ENCODE peak calls at places on chromosomes 6 and 20, in nine cellular contexts. W is GOT3; T is DMS79 treated with DMSO at 0.1 percent for 48 hours; D is Caki2; E is stimulated activated CD4-positive, alpha-beta T cell treated with anti-CD3 and anti-CD28 coated beads, Interleukin-12 subunit alpha, Interleukin-12 subunit beta, amount 100 ng/mL, for 4 hours; Z is GM13976; Q is activated gamma-delta T cell treated with Interleukin-2 at 50 U/mL for 16 hours; H is pons; A is fibroblast of the conjunctiva. G is an unnamed sample.
A peak's percentile ranks its signal among the peaks of the same experiment; 100 is the strongest.

GRCh38 chr6:161544801-161545490 is 271.1 kb upstream of the AGPAT4 start:
- DNase-seq in T (no peak), D (no peak), Q (no peak), A (no peak), W (no peak), E (no peak), Z (no peak), H (no peak), G (no peak)

GRCh38 chr6:162179196-162179951 is 548.2 kb downstream of the PRKN start:
- DNase-seq in E (no peak), T (no peak), W (no peak), Z (no peak), Q (no peak), A (no peak), D (no peak), H (no peak), G (no peak)

GRCh38 chr6:155523821-155524238 is 68.2 kb upstream of the NOX3 start:
- DNase-seq in Z (no peak), A (no peak), E (no peak), T (no peak), D (no peak), Q (no peak), H (no peak), W (no peak), G (no peak)

GRCh38 chr20:62824476-62825287 is 7.8 kb downstream of the COL9A3 start:
- DNase-seq in H (no peak), Q (no peak), E (peak; percentile 41), A (no peak), W (no peak), Z (peak; percentile 78), D (no peak), T (no peak), G (no peak)

GRCh38 chr6:27814665-27815424 is 97.4 kb downstream of the OR2B2 start:
- DNase-seq in Q (peak; percentile 67), E (peak; percentile 46), A (peak; percentile 97), D (peak; percentile 94), T (no peak), W (peak; percentile 58), H (peak; percentile 81), Z (peak; percentile 83), G (peak; percentile 55)

GRCh38 chr20:10578607-10579006 is 95.2 kb downstream of the JAG1 start:
- DNase-seq in A (no peak), W (no peak), E (no peak), H (no peak), Q (no peak), Z (no peak), T (no peak), D (peak; percentile 76), G (no peak)

GRCh38 chr20:20683481-20683880 is 29.0 kb downstream of the RALGAPA2 start:
- DNase-seq in T (no peak), H (no peak), E (no peak), W (no peak), Q (no peak), A (no peak), Z (no peak), D (no peak), G (no peak)

GRCh38 chr20:46933150-46933549 is 38.5 kb downstream of the EYA2 start:
- DNase-seq in Z (no peak), E (no peak), D (no peak), A (no peak), H (no peak), W (no peak), T (no peak), Q (no peak), G (no peak)

GRCh38 chr6:9611016-9611415 is 803.9 kb downstream of the TFAP2A start:
- DNase-seq in Q (no peak), A (no peak), Z (no peak), D (no peak), E (no peak), T (no peak), W (no peak), H (peak; percentile 43), G (no peak)

GRCh38 chr6:90285611-90286381 is 10.8 kb downstream of the BACH2 start:
- DNase-seq in Z (peak; percentile 12), W (peak; percentile 16), T (peak; percentile 86), A (peak; percentile 80), E (no peak), D (peak; percentile 85), Q (peak; percentile 32), H (peak; percentile 91), G (peak; percentile 47)

GRCh38 chr20:41052742-41053419 is 24.3 kb downstream of the TOP1 start:
- DNase-seq in H (no peak), W (no peak), T (no peak), E (no peak), Q (no peak), Z (no peak), D (no peak), A (peak; percentile 80), G (no peak)

GRCh38 chr20:41697861-41698559 is 79.8 kb upstream of the CHD6 start:
- DNase-seq in D (peak; percentile 45), H (peak; percentile 44), A (no peak), E (no peak), W (no peak), Q (peak; percentile 5), Z (peak; percentile 45), T (peak; percentile 26), G (no peak)

GRCh38 chr6:152815230-152815922 is 64.8 kb downstream of the VIP start:
- DNase-seq in D (no peak), T (no peak), Q (no peak), W (no peak), H (no peak), A (no peak), Z (no peak), E (no peak), G (no peak)

GRCh38 chr20:62409935-62410741 is 3.1 kb upstream of the CABLES2 start:
- DNase-seq in T (peak; percentile 91), D (peak; percentile 62), Z (peak; percentile 78), A (no peak), Q (peak; percentile 22), H (no peak), E (no peak), W (no peak), G (no peak)

GRCh38 chr6:18308070-18308735 is 43.9 kb upstream of the DEK start:
- DNase-seq in W (no peak), T (no peak), E (no peak), Z (no peak), A (no peak), Q (no peak), D (no peak), H (no peak), G (no peak)

GRCh38 chr20:35048739-35049138 is 43.9 kb downstream of the TRPC4AP start:
- DNase-seq in T (no peak), H (peak; percentile 99), A (no peak), E (no peak), D (no peak), Z (no peak), W (no peak), Q (no peak), G (no peak)